ENCODE peak calls at places on chromosomes 7 and 10, in nine cellular contexts. K is GM12865; I is HT1080; L is activated T-helper 1 cell treated with anti-CD3 and anti-CD28 coated beads, Interleukin-12 subunit alpha, Interleukin-12 subunit beta, Interleukin-2, Interleukin-4 antibody, amounts not matched to agents 30 ng/mL and 10 ng/mL and 1 ng/mL, durations not matched to agents 14 hours and 24 hours and 36 hours; M is lung; R is activated naive CD4-positive, alpha-beta T cell treated with Interleukin-2 at 50 U/mL for 16 hours; O is T-cell; D is CD8-positive, alpha-beta T cell; Y is substantia nigra. Q is an unnamed sample.

GRCh38 chr7:86937499-86937898 is 122.0 kb downstream of the ELAPOR2 start:
- DNase-seq in K (no peak), M (no peak), L (no peak), D (no peak), R (no peak), I (no peak), O (no peak), Y (no peak), Q (no peak)

GRCh38 chr7:151542606-151543130 is 23.0 kb upstream of the RHEB start:
- DNase-seq in R (no peak), D (no peak), O (no peak), K (no peak), L (no peak), I (no peak), M (no peak), Y (no peak), Q (no peak)

GRCh38 chr7:43902542-43903054 is 3.8 kb downstream of the URGCP start:
- DNase-seq in O (no peak), M (no peak), K (no peak), I (no peak), D (no peak), R (no peak), L (no peak), Y (no peak), Q (no peak)

GRCh38 chr7:139560678-139561077 is 37.2 kb downstream of the CLEC2L start:
- DNase-seq in D (no peak), Y (no peak), R (no peak), K (no peak), M (no peak), I (no peak), O (no peak), L (no peak), Q (no peak)

GRCh38 chr7:128434413-128435310 is 21.0 kb upstream of the HILPDA start:
- DNase-seq in Y (no peak), L (no peak), R (no peak), K (no peak), D (no peak), O (no peak), M (no peak), I (no peak), Q (no peak)

GRCh38 chr7:64880322-64881297 is 22.5 kb upstream of the ZNF273 start:
- DNase-seq in D (no peak), O (no peak), M (peak; percentile 20), K (no peak), L (no peak), I (no peak), R (no peak), Y (no peak), Q (no peak)

GRCh38 chr7:116920359-116920758 is 32.9 kb upstream of the ST7 start:
- DNase-seq in D (no peak), K (no peak), M (no peak), Y (no peak), R (no peak), I (no peak), L (no peak), O (no peak), Q (no peak)

GRCh38 chr7:103106336-103107070 is 31.6 kb downstream of the ARMC10 start:
- DNase-seq in D (no peak), R (no peak), Y (no peak), L (no peak), O (no peak), I (no peak), K (no peak), M (no peak), Q (no peak)

GRCh38 chr10:26721561-26721960 is 24.1 kb downstream of the PDSS1 start:
- DNase-seq in M (no peak), O (peak; percentile 50), D (peak; percentile 63), R (peak; percentile 39), L (peak; percentile 56), I (no peak), K (no peak), Y (no peak), Q (no peak)

GRCh38 chr7:90836937-90837336 is 240.8 kb downstream of the CDK14 start:
- DNase-seq in D (no peak), O (no peak), M (no peak), R (no peak), I (no peak), L (no peak), Y (no peak), K (no peak), Q (no peak)

GRCh38 chr10:99551158-99551557 is 18.4 kb downstream of the NKX2-3 start:
- DNase-seq in K (peak; percentile 37), L (no peak), R (no peak), D (no peak), O (no peak), I (peak; percentile 69), M (no peak), Y (no peak), Q (no peak)

GRCh38 chr7:141704112-141704511 is 2.1 kb upstream of the DENND11 start:
- DNase-seq in K (no peak), L (no peak), D (no peak), R (no peak), M (no peak), I (no peak), Y (no peak), O (no peak), Q (no peak)

GRCh38 chr10:86931872-86932271 is 25.5 kb downstream of the MMRN2 start:
- DNase-seq in Y (no peak), D (no peak), M (no peak), O (no peak), R (no peak), K (no peak), L (no peak), I (no peak), Q (no peak)

GRCh38 chr7:130721486-130722277 is 12.3 kb downstream of the KLF14 start:
- DNase-seq in D (no peak), L (no peak), Y (peak; percentile 33), K (peak; percentile 40), O (peak; percentile 4), M (peak; percentile 61), R (no peak), I (peak; percentile 56), Q (peak; percentile 58)

GRCh38 chr7:151008511-151009323 is 15.6 kb downstream of the ATG9B start:
- DNase-seq in D (peak; percentile 68), I (peak; percentile 91), L (peak; percentile 71), K (peak; percentile 80), M (peak; percentile 59), O (peak; percentile 54), R (peak; percentile 85), Y (peak; percentile 24), Q (no peak)

GRCh38 chr10:90028312-90028711 is 326.9 kb downstream of the KIF20B start:
- DNase-seq in M (no peak), Y (no peak), K (no peak), L (no peak), R (no peak), O (no peak), I (no peak), D (no peak), Q (no peak)

GRCh38 chr10:103574116-103575061 is 80.9 kb downstream of the NEURL1 start:
- DNase-seq in D (no peak), I (no peak), M (no peak), Y (no peak), R (no peak), L (no peak), K (no peak), O (no peak), Q (no peak)

GRCh38 chr7:115297651-115298050 is 375.8 kb downstream of the MDFIC start:
- DNase-seq in Y (no peak), L (no peak), M (peak; percentile 31), R (no peak), O (no peak), K (no peak), I (peak; percentile 75), D (no peak), Q (no peak)